ENCODE peak calls at places on chromosomes 6 and 20, in nine cellular contexts. K is stomach, X is transverse colon, Z is GM23338, G is H1, J is spleen, D is breast epithelium, P is SK-N-SH, Y is GM12878. A is an unnamed sample.
A peak's percentile ranks its signal among the peaks of the same experiment; 100 is the strongest.

GRCh38 chr20:23570178-23570577 is 1.9 kb upstream of the CST9L start:
- DNase-seq in Y (no peak), K (no peak), G (no peak), J (no peak), D (no peak), Z (no peak), P (no peak), X (peak; percentile 3), A (no peak)

GRCh38 chr6:44342489-44342888 is at the start of gene SPATS1:
- DNase-seq in Y (no peak), Z (peak; percentile 85), P (peak; percentile 83), J (peak; percentile 72), D (no peak), X (no peak), G (peak; percentile 83), K (peak; percentile 46), A (no peak)

GRCh38 chr6:167208819-167209576 is 51.2 kb upstream of the GPR31 start:
- DNase-seq in G (peak; percentile 40), Y (no peak), J (no peak), Z (no peak), K (no peak), P (no peak), D (no peak), X (no peak), A (no peak)

GRCh38 chr20:44627364-44628010 is 24.0 kb downstream of the ADA start:
- DNase-seq in Z (no peak), Y (no peak), J (no peak), K (no peak), D (no peak), P (no peak), G (no peak), X (no peak), A (no peak)

GRCh38 chr6:110037726-110038295 is 59.7 kb downstream of the GPR6 start:
- DNase-seq in D (no peak), Y (no peak), P (no peak), K (no peak), J (no peak), X (no peak), Z (no peak), G (no peak), A (no peak)

GRCh38 chr20:32626859-32627636 is 41.9 kb upstream of the NOL4L start:
- DNase-seq in Y (no peak), D (no peak), P (peak; percentile 91), K (peak; percentile 61), Z (no peak), X (peak; percentile 24), J (peak; percentile 79), G (no peak), A (no peak)

GRCh38 chr6:10862361-10862760 is 19.5 kb downstream of the GCM2 start:
- DNase-seq in Z (no peak), D (no peak), J (no peak), G (no peak), K (no peak), P (no peak), X (no peak), Y (no peak), A (no peak)

GRCh38 chr6:41976794-41977484 is 35.3 kb upstream of the CCND3 start:
- DNase-seq in X (no peak), G (no peak), P (no peak), K (no peak), Y (no peak), Z (no peak), D (no peak), J (no peak), A (no peak)

GRCh38 chr6:44594471-44594870 is 207.0 kb downstream of the CDC5L start:
- DNase-seq in Z (peak; percentile 37), G (no peak), K (no peak), Y (no peak), X (no peak), J (no peak), P (no peak), D (no peak), A (no peak)

GRCh38 chr6:26520088-26520839 is 17.9 kb upstream of the HMGN4 start:
- DNase-seq in Z (no peak), Y (no peak), K (no peak), X (no peak), P (no peak), D (peak; percentile 61), J (no peak), G (no peak), A (no peak)

GRCh38 chr20:23143098-23143497 is 57.0 kb upstream of the CD93 start:
- DNase-seq in X (peak; percentile 37), K (peak; percentile 54), D (no peak), Z (no peak), G (no peak), J (no peak), P (no peak), Y (no peak), A (peak; percentile 70)

GRCh38 chr6:17427617-17428016 is 34.2 kb downstream of the CAP2 start:
- DNase-seq in Z (no peak), D (no peak), K (no peak), G (no peak), Y (no peak), P (no peak), X (no peak), J (no peak), A (no peak)

GRCh38 chr6:17427062-17427461 is 33.7 kb downstream of the CAP2 start:
- DNase-seq in J (no peak), D (no peak), P (no peak), Z (no peak), X (no peak), K (no peak), Y (no peak), G (no peak), A (no peak)

GRCh38 chr6:17432356-17432755 is 39.0 kb downstream of the CAP2 start:
- DNase-seq in G (no peak), J (no peak), P (no peak), K (no peak), Y (no peak), X (no peak), D (no peak), Z (no peak), A (no peak)

GRCh38 chr6:17431581-17431980 is 38.2 kb downstream of the CAP2 start:
- DNase-seq in J (no peak), Y (no peak), G (no peak), X (no peak), K (no peak), Z (peak; percentile 43), P (no peak), D (no peak), A (no peak)

GRCh38 chr6:17429381-17430061 is 36.1 kb downstream of the CAP2 start:
- DNase-seq in Z (no peak), X (no peak), K (no peak), Y (no peak), J (no peak), G (no peak), D (no peak), P (no peak), A (no peak)
- TF ChIP-seq POLR2AphosphoS5 in Z (no peak), X (peak; percentile 28), K (peak; percentile 11), Y (no peak), J (no peak), G (no peak), D (no peak), P (no peak), A (no peak)

GRCh38 chr20:46219920-46220319 is 88.4 kb downstream of the CDH22 start:
- DNase-seq in X (no peak), D (no peak), G (no peak), Z (no peak), Y (no peak), J (no peak), K (no peak), P (no peak), A (no peak)
- H3K4me1 ChIP-seq in X (no peaks in the 10 kb centered on the region), D (no peaks in the 10 kb centered on the region), G (peaks cover 40% of the 10 kb centered on the region), Z (peaks cover 46% of the 10 kb centered on the region), Y (no peaks in the 10 kb centered on the region), J (no peaks in the 10 kb centered on the region), K (peaks cover 17% of the 10 kb centered on the region), P (peaks cover 31% of the 10 kb centered on the region), A (no peaks in the 10 kb centered on the region)

DNA sequence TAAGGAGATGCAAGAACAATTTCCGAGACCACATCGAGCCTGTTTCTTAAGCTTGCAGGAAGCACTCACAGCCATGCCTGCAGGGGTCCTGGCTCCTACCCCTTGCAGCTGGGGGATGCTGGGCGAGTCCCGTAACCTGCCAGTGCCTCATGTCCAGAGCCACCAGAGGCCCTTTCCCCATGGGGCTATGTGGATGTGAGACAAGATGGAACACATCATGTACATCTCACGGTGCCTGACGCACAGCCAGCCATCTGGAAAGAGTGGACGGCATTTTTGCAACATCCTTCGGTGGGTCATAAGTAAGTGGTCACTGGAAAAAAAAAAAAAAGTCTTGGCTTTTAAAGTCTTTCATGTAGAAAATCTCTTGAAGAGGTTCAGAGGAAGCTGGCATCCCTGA is 72.8 kb downstream of the CDH4 start:
- DNase-seq in P (no peak), K (no peak), D (no peak), J (peak; percentile 51), X (no peak), Y (no peak), G (no peak), Z (no peak), A (no peak)
- H3K4me3 ChIP-seq in P (no peak overlapping the region), K (no peak overlapping the region), D (no peak overlapping the region), J (no peak overlapping the region), X (no peak overlapping the region), Y (no peak overlapping the region), G (no peak overlapping the region), Z (no peak overlapping the region), A (no peak overlapping the region)

GRCh38 chr20:39117486-39117885 is 155.3 kb downstream of the DHX35 start:
- DNase-seq in K (peak; percentile 26), Y (no peak), J (no peak), G (no peak), P (no peak), D (no peak), X (no peak), Z (no peak), A (no peak)
- TF ChIP-seq POLR2AphosphoS5 in K (no peak), Y (no peak), J (no peak), G (no peak), P (no peak), D (no peak), X (no peak), Z (no peak), A (no peak)

GRCh38 chr6:16767765-16768514 is 6.7 kb upstream of the ATXN1 start:
- DNase-seq in J (no peak), G (no peak), D (no peak), Y (no peak), P (no peak), K (no peak), X (no peak), Z (no peak), A (no peak)
- H3K4me1 ChIP-seq in J (peaks cover 33% of the 10 kb centered on the region), G (no peaks in the 10 kb centered on the region), D (no peaks in the 10 kb centered on the region), Y (no peaks in the 10 kb centered on the region), P (no peaks in the 10 kb centered on the region), K (peaks cover 78% of the 10 kb centered on the region), X (peaks cover 26% of the 10 kb centered on the region), Z (peaks cover 11% of the 10 kb centered on the region), A (peaks cover 45% of the 10 kb centered on the region)